ENCODE peak calls at places on chromosome 4, in five cellular contexts. One of them, this sample, is unnamed.

GRCh38 chr4:3071811-3072210 is 2.5 kb downstream of the HTT-AS start:
- DNase-seq in H7: no peak
- DNase-seq in AG09309: no peak
- DNase-seq in RWPE1: no peak
- DNase-seq in natural killer cell: no peak
- DNase-seq in this sample: no peak

GRCh38 chr4:183201331-183201730 is 102.3 kb downstream of the WWC2 start:
- DNase-seq in natural killer cell: no peak
- DNase-seq in AG09309: peak; percentile 2
- DNase-seq in H7: no peak
- DNase-seq in RWPE1: peak; percentile 79
- DNase-seq in this sample: no peak

GRCh38 chr4:133866328-133866699 is 335.3 kb downstream of the PABPC4L start:
- DNase-seq in RWPE1: no peak
- DNase-seq in AG09309: no peak
- DNase-seq in natural killer cell: no peak
- DNase-seq in H7: no peak
- DNase-seq in this sample: no peak

GRCh38 chr4:82584921-82585320 is 23.1 kb upstream of the TMEM150C start:
- DNase-seq in RWPE1: no peak
- DNase-seq in AG09309: no peak
- DNase-seq in natural killer cell: no peak
- DNase-seq in H7: no peak
- DNase-seq in this sample: no peak

GRCh38 chr4:29073571-29073970 is 1646.6 kb upstream of the PCDH7 start:
- DNase-seq in natural killer cell: no peak
- DNase-seq in RWPE1: no peak
- DNase-seq in H7: no peak
- DNase-seq in AG09309: no peak
- DNase-seq in this sample: no peak

GRCh38 chr4:75860606-75861005 is 41.6 kb downstream of the PPEF2 start:
- DNase-seq in H7: no peak
- DNase-seq in natural killer cell: no peak
- DNase-seq in RWPE1: no peak
- DNase-seq in AG09309: no peak
- DNase-seq in this sample: no peak

GRCh38 chr4:184747034-184747830 is 13.3 kb upstream of the CENPU start:
- DNase-seq in H7: peak; percentile 45
- DNase-seq in AG09309: no peak
- DNase-seq in natural killer cell: no peak
- DNase-seq in RWPE1: no peak
- DNase-seq in this sample: no peak

GRCh38 chr4:124262211-124263179 is 450.0 kb downstream of the ANKRD50 start:
- DNase-seq in natural killer cell: no peak
- DNase-seq in AG09309: peak; percentile 72
- DNase-seq in H7: peak; percentile 37
- DNase-seq in RWPE1: peak; percentile 72
- DNase-seq in this sample: no peak

GRCh38 chr4:106002979-106003378 is 107.7 kb downstream of the NPNT start:
- DNase-seq in H7: no peak
- DNase-seq in RWPE1: no peak
- DNase-seq in AG09309: no peak
- DNase-seq in natural killer cell: no peak
- DNase-seq in this sample: no peak